ENCODE peak calls at places on chromosomes 12 and 14, in six cellular contexts. D is H54; M is ACHN; B is ELR; E is activated CD4-positive, alpha-beta T cell treated with anti-CD3 and anti-CD28 coated beads for 24 hours; H is stimulated activated CD4-positive, alpha-beta T cell treated with anti-CD3 and anti-CD28 coated beads, Interleukin-4, amount 100 ng/mL, for 4 hours. O is an unnamed sample.

GRCh38 chr14:92520102-92520651 is 6.6 kb downstream of the RIN3 start:
- DNase-seq in H (no peak), M (no peak), E (no peak), D (no peak), B (no peak), O (no peak)

GRCh38 chr12:108828774-108829173 is 28.6 kb downstream of the SSH1 start:
- DNase-seq in H (no peak), E (no peak), B (peak), D (peak), M (no peak), O (no peak)

GRCh38 chr12:104058796-104059195 is 5.5 kb upstream of the HCFC2 start:
- DNase-seq in H (no peak), D (no peak), E (no peak), B (no peak), M (no peak), O (no peak)

GRCh38 chr12:131309700-131310099 is 356.0 kb downstream of the ADGRD1 start:
- DNase-seq in D (no peak), M (no peak), B (no peak), E (no peak), H (no peak), O (no peak)

GRCh38 chr14:60724080-60724618 is at the start of gene SIX4:
- DNase-seq in D (peak), B (peak), M (peak), E (no peak), H (no peak), O (peak)

GRCh38 chr12:124411953-124412645 is 117.2 kb downstream of the RFLNA start:
- DNase-seq in D (no peak), E (no peak), B (no peak), M (no peak), H (no peak), O (no peak)

GRCh38 chr14:65840786-65841185 is 428.3 kb downstream of the FUT8 start:
- DNase-seq in H (no peak), M (no peak), E (no peak), D (no peak), B (no peak), O (no peak)

GRCh38 chr12:2691001-2691339 is 103.8 kb upstream of the FKBP4 start:
- DNase-seq in B (no peak), M (no peak), H (peak), E (peak), D (no peak), O (peak)

GRCh38 chr12:131421506-131422184 is 289.2 kb upstream of the SFSWAP start:
- DNase-seq in E (no peak), M (no peak), H (no peak), B (no peak), D (no peak), O (no peak)